ENCODE peak calls at places on chromosomes 13 and 19, in four cellular contexts. L is hepatocyte, K is memory B cell, I is Panc1. W is an unnamed sample.

GRCh38 chr19:53865918-53866696 is 1.6 kb upstream of the MYADM start:
- DNase-seq in L (peak), K (peak), I (no peak), W (peak)

GRCh38 chr13:40440990-40441820 is 225.2 kb downstream of the FOXO1 start:
- DNase-seq in L (no peak), K (no peak), I (no peak), W (no peak)

GRCh38 chr13:39825886-39826285 is 170.4 kb downstream of the COG6 start:
- DNase-seq in L (no peak), K (no peak), I (no peak), W (no peak)

GRCh38 chr13:29118471-29118870 is 298.3 kb downstream of the MTUS2 start:
- DNase-seq in L (no peak), K (no peak), I (no peak), W (no peak)

GRCh38 chr13:112843392-112844250 is 125.4 kb upstream of the MCF2L start:
- DNase-seq in L (no peak), K (no peak), I (no peak), W (no peak)

GRCh38 chr13:106260352-106260751 is 275.1 kb downstream of the EFNB2 start:
- DNase-seq in L (no peak), K (no peak), I (no peak), W (no peak)

GRCh38 chr13:46386996-46387851 is at the start of gene RUBCNL:
- DNase-seq in L (peak), K (peak), I (no peak), W (no peak)

GRCh38 chr19:50569023-50569697 is 925 bp upstream of the LRRC4B start:
- DNase-seq in L (no peak), K (no peak), I (no peak), W (no peak)

GRCh38 chr19:10988921-10989320 is 28.1 kb downstream of the SMARCA4 start:
- DNase-seq in L (no peak), K (no peak), I (no peak), W (no peak)

GRCh38 chr13:89628567-89628966 is 1718.9 kb upstream of the MIR17HG start:
- DNase-seq in L (no peak), K (no peak), I (no peak), W (no peak)

GRCh38 chr13:29805994-29806748 is 44.2 kb downstream of the UBL3 start:
- DNase-seq in L (no peak), K (no peak), I (no peak), W (no peak)

GRCh38 chr13:18947376-18947977 is 234.1 kb downstream of the TUBA3C start:
- DNase-seq in L (no peak), K (no peak), I (no peak), W (no peak)

W was measured in HepG2.